ENCODE peak calls at places on chromosomes 2 and 18, in four cellular contexts. F, U, P and L are unnamed samples.

GRCh38 chr2:189014426-189015138 is 40.4 kb downstream of the COL3A1 start:
- DNase-seq in F (peak), U (no peak), P (no peak), L (no peak)

GRCh38 chr2:238446371-238446770 is 19.6 kb downstream of the ASB1 start:
- DNase-seq in F (no peak), U (no peak), P (no peak), L (no peak)

GRCh38 chr2:152383702-152384101 is 48.7 kb downstream of the FMNL2 start:
- DNase-seq in F (no peak), U (no peak), P (no peak), L (no peak)

GRCh38 chr2:240992572-240993291 is 5.7 kb upstream of the SNED1 start:
- DNase-seq in F (no peak), U (peak), P (no peak), L (peak)

GRCh38 chr2:172403402-172403801 is 24.0 kb upstream of the ITGA6 start:
- DNase-seq in F (no peak), U (no peak), P (no peak), L (no peak)

GRCh38 chr2:119292226-119292625 is 68.6 kb downstream of the STEAP3 start:
- DNase-seq in F (peak), U (no peak), P (no peak), L (peak)

GRCh38 chr18:28114472-28114871 is 62.5 kb downstream of the CDH2 start:
- DNase-seq in F (peak), U (no peak), P (no peak), L (no peak)

GRCh38 chr2:19140463-19141208 is 217.8 kb downstream of the OSR1 start:
- DNase-seq in F (peak), U (no peak), P (no peak), L (no peak)

GRCh38 chr2:195382186-195382585 is 274.8 kb upstream of the SLC39A10 start:
- DNase-seq in F (no peak), U (no peak), P (no peak), L (no peak)

GRCh38 chr2:231605607-231606091 is 13.0 kb downstream of the TEX44 start:
- DNase-seq in F (no peak), U (peak), P (no peak), L (no peak)

GRCh38 chr2:233982421-233983121 is 65.4 kb downstream of the TRPM8 start:
- DNase-seq in F (peak), U (no peak), P (no peak), L (no peak)

GRCh38 chr2:47819834-47820233 is 36.9 kb downstream of the MSH6 start:
- DNase-seq in F (no peak), U (no peak), P (no peak), L (no peak)

GRCh38 chr2:218093879-218094278 is 24.8 kb downstream of the RUFY4 start:
- DNase-seq in F (no peak), U (no peak), P (no peak), L (no peak)

GRCh38 chr2:86476918-86477317 is 35.7 kb downstream of the KDM3A start:
- DNase-seq in F (no peak), U (no peak), P (no peak), L (no peak)

GRCh38 chr18:41703744-41704530 is 251.1 kb upstream of the PIK3C3 start:
- DNase-seq in F (peak), U (no peak), P (no peak), L (no peak)

GRCh38 chr2:210171309-210172218 is at the start of gene KANSL1L:
- DNase-seq in F (peak), U (peak), P (peak), L (peak)

GRCh38 chr2:169230204-169230603 is 132.1 kb downstream of the LRP2 start:
- DNase-seq in F (no peak), U (no peak), P (no peak), L (no peak)

GRCh38 chr2:43321446-43321845 is 95.0 kb upstream of the ZFP36L2 start:
- DNase-seq in F (no peak), U (no peak), P (no peak), L (no peak)

GRCh38 chr2:165857881-165858280 is 63.8 kb upstream of the GALNT3 start:
- DNase-seq in F (peak), U (no peak), P (no peak), L (no peak)

GRCh38 chr2:173898996-173899395 is 66.2 kb downstream of the SP3 start:
- DNase-seq in F (no peak), U (no peak), P (no peak), L (no peak)

GRCh38 chr2:120867290-120868231 is 131.9 kb downstream of the GLI2 start:
- DNase-seq in F (peak), U (peak), P (peak), L (peak)

GRCh38 chr18:12574494-12575185 is 83.3 kb downstream of the SPIRE1 start:
- DNase-seq in F (no peak), U (no peak), P (no peak), L (no peak)

GRCh38 chr2:11026286-11026921 is 114.7 kb downstream of the KCNF1 start:
- DNase-seq in F (no peak), U (no peak), P (no peak), L (no peak)

GRCh38 chr2:155727097-155727906 is 605.2 kb downstream of the NR4A2 start:
- DNase-seq in F (peak), U (no peak), P (no peak), L (no peak)